ENCODE peak calls at places on chromosomes 13 and 19, in five cellular contexts. J, K, Q, B and U are unnamed samples.

GRCh38 chr19:38713227-38713649 is 31.0 kb downstream of the CAPN12 start:
- DNase-seq in J (no peak), K (no peak), Q (no peak), B (peak), U (no peak)

GRCh38 chr13:36530050-36530789 is 97.9 kb downstream of the CCNA1 start:
- DNase-seq in J (peak), K (peak), Q (no peak), B (peak), U (no peak)

GRCh38 chr19:44757735-44758505 is 9.4 kb downstream of the BCL3 start:
- DNase-seq in J (no peak), K (peak), Q (peak), B (peak), U (peak)

GRCh38 chr13:50512602-50513527 is 330.6 kb downstream of the DLEU7 start:
- DNase-seq in J (peak), K (peak), Q (peak), B (peak), U (no peak)

GRCh38 chr19:15583346-15583745 is 31.7 kb upstream of the CYP4F8 start:
- DNase-seq in J (no peak), K (no peak), Q (no peak), B (no peak), U (peak)

GRCh38 chr19:15251749-15252397 is 19.6 kb upstream of the EPHX3 start:
- DNase-seq in J (peak), K (peak), Q (peak), B (peak), U (peak)

GRCh38 chr19:49415810-49416200 is 7.4 kb downstream of the PTH2 start:
- DNase-seq in J (no peak), K (no peak), Q (no peak), B (no peak), U (no peak)

GRCh38 chr19:3575260-3575741 is 2.6 kb downstream of the HMG20B start:
- DNase-seq in J (peak), K (no peak), Q (no peak), B (no peak), U (no peak)

DNA sequence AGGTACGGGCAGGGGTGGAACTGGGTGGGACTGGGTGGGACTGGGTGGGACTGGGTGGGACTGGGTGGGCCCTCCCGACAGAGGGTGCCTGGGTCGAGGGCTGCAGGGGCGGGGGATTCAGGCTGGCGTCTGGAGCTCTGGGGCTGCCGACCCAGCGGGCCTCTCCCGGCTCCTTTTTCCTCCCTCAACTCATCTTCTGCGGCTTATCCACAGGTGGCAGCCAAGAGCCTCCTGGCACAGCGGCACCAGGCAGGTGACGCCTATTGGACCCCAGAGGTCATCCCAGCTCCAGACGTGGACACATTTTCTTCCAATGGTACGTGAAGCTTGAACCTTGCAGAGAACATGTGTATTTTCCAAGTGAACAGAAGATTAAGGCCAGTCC is 533 bp downstream of the ZNF544 start:
- DNase-seq in J (peak), K (no peak), Q (no peak), B (no peak), U (no peak)
- TF ChIP-seq CTCF in J (peak), K (no peak), Q (no peak), B (no peak), U (no peak)

GRCh38 chr19:709965-710714 is 1.4 kb downstream of the PALM start:
- DNase-seq in J (no peak), K (no peak), Q (no peak), B (peak), U (no peak)
- H3K4me3 ChIP-seq in J (no peak), K (peak), Q (peak), B (peak), U (peak)

DNA sequence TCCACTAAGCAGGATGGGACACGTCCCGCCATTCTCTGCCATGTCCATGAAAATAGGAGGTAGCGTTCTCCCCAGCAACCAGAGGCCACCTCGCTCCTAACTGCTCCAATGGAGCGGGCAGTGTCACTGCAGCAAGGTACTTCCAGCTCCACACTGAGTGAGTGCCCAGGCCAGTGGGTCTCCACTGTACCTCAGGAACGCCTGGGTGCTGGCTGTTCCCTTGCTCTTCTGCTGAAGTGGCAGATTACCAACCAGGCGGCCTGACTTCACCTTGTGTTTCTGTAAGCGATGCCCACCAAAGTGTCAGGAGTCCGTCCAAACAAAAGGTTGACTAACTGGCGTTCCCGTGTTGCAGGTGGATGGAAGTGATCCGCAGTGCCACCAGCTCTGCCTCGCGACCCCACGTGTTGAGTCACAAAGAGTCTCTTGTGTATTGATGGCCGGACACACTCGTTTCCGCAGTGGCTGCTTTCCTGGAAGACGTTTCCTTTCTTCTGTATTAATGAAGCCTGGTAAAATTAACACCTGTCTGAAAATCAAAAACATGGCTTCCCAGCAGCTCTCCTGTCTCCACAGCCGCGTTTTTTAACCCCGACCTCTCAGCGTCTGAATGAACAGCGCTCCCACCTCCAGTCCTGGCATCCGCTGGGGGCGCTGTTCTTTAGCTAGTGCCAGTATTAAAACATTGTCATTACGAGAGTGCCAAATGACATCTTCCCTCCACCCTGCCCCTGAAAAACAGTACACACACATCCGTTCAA is 128.8 kb downstream of the STK24 start:
- DNase-seq in J (no peak), K (no peak), Q (no peak), B (no peak), U (no peak)
- H3K27ac ChIP-seq in J (no peak), K (no peak), Q (no peak), B (no peak), U (no peak)

GRCh38 chr13:31172535-31172934 is 10.8 kb upstream of the HSPH1 start:
- DNase-seq in J (peak), K (no peak), Q (no peak), B (no peak), U (no peak)
- TF ChIP-seq CTCF in J (no peak), K (no peak), Q (no peak), B (no peak), U (no peak)

DNA sequence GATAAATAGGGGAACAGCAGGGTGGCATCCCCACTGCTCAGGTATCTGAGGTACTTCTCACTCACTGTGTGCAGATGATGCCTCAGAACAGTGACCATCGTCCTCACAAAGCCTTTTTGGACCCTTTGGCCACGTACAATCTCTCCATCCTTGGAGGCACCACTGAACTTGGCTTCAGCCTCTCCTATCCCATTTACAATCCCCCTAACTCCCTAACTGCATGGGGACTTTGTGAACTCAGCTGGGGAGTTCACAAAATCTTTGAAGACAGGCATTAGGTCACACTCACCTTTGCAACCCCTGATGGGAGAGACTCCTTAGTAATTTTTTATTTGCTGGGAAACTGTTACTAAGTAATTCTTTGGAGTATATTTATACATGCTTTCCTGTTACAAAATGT is 60.8 kb downstream of the TBC1D4 start:
- DNase-seq in J (no peak), K (no peak), Q (no peak), B (no peak), U (no peak)
- H3K4me3 ChIP-seq in J (no peak), K (no peak), Q (no peak), B (no peak), U (no peak)

GRCh38 chr19:53519431-53519830 is 18.5 kb upstream of the ZNF331 start:
- DNase-seq in J (no peak), K (no peak), Q (no peak), B (peak), U (no peak)
- H3K27ac ChIP-seq in J (no peak), K (peak), Q (no peak), B (peak), U (no peak)

DNA sequence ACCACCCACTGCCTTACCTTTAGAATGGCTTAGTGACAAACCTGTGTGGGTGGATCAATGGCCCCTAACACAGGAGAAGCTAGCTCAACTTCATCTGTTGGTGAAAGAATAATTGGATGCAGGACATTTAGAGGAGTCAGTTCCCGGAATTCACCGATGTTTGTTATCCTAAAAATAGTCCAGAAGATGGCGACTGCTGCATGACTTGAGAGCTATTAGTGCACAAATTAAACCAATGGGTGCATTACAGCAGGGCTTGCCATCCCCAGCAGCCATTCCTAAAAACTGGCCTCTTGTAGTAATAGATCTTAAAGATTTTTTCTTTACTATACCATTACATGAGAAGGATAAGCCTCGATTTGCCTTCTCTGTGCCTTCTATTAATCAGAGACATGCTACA is 46.8 kb upstream of the ZNF726 start:
- DNase-seq in J (no peak), K (no peak), Q (no peak), B (no peak), U (no peak)
- TF ChIP-seq CTCF in J (no peak), K (no peak), Q (no peak), B (no peak), U (no peak)

GRCh38 chr19:43462383-43462782 is 3.0 kb downstream of the LYPD3 start:
- DNase-seq in J (no peak), K (no peak), Q (no peak), B (no peak), U (no peak)
- H3K4me3 ChIP-seq in J (no peak), K (no peak), Q (no peak), B (no peak), U (no peak)

DNA sequence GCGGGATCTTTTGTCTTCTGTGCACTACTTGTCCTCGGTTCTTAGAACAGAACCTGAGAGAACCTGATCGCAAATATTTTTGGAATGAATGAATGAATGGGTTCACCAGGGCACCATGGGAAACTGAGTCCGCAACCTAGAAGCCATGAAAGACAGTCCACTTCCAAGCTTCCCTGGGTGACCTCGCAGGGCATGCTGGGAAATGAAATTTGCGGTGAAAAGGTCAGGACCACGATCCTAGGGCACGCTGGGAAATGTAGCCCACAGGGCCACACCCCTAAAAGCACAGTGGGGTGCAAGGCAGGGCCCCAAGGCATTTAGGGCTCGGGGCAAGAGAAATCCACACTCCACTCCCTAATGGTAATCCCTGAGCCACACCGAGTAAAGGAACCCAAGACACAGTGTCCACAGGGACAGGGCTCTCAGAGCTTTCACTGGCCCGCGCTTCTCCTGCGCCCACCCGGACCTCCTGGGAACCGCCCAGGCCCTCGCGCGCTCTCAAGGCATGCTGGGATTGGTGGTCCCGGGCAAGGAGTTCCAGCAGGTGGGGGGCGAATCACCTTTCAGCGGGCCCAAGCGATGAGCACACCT is 1.1 kb upstream of the PPP1R12C start:
- DNase-seq in J (no peak), K (peak), Q (peak), B (peak), U (no peak)
- H3K27ac ChIP-seq in J (peak), K (peak), Q (peak), B (peak), U (peak)

DNA sequence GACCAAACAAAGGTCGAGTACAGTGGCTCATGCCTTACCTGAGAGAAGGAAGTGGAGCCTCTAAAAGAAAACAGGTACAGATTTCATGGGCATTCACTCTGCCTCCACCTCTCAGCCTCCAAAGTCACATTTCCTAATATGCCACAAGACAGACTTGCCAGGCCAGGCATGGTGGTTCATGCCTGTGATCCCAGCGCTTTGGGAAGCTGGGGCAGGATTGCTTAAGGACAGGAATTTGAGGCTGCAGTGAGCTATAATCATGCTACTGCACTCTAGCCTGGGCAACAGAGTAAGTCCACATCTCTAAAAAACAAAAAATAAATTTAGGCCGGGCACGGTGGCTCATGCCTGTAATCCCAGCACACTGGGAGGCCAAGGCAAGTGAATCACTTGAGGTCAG is 10.9 kb upstream of the DNMT1 start:
- DNase-seq in J (no peak), K (no peak), Q (no peak), B (no peak), U (no peak)
- TF ChIP-seq CTCF in J (no peak), K (no peak), Q (no peak), B (no peak), U (no peak)